ENCODE peak calls at places on chromosome 2, in seven cellular contexts. Q is NCI-H2081; W is iPS-NIHi11; L is activated CD8-positive, alpha-beta T cell treated with anti-CD3 and anti-CD28 coated beads for 36 hours; I is myocyte; B is ecto neural progenitor cell; R is head of caudate nucleus. N is an unnamed sample.
A peak's percentile ranks its signal among the peaks of the same experiment; 100 is the strongest.

GRCh38 chr2:134241911-134242310 is 12.0 kb upstream of the MGAT5 start:
- DNase-seq in W (no peak), B (no peak), R (no peak), Q (no peak), L (no peak), I (no peak), N (no peak)

GRCh38 chr2:144111443-144111842 is 408.5 kb downstream of the ZEB2 start:
- DNase-seq in L (no peak), R (no peak), I (peak; percentile 78), B (no peak), W (no peak), Q (no peak), N (no peak)

GRCh38 chr2:36477744-36478143 is 120.2 kb downstream of the FEZ2 start:
- DNase-seq in I (no peak), Q (no peak), R (no peak), L (no peak), W (no peak), B (no peak), N (no peak)

GRCh38 chr2:21019678-21020021 is 24.2 kb downstream of the APOB start:
- DNase-seq in R (no peak), I (no peak), Q (no peak), B (no peak), W (no peak), L (no peak), N (no peak)

GRCh38 chr2:26614205-26615128 is 26.7 kb downstream of the CIB4 start:
- DNase-seq in L (no peak), W (no peak), B (peak; percentile 48), Q (no peak), R (no peak), I (no peak), N (peak; percentile 79)

GRCh38 chr2:235021752-235022151 is 69.9 kb downstream of the SH3BP4 start:
- DNase-seq in I (no peak), R (no peak), W (no peak), B (no peak), L (no peak), Q (no peak), N (no peak)

GRCh38 chr2:20050104-20050711 is 1.2 kb downstream of the LAPTM4A start:
- DNase-seq in Q (peak; percentile 84), L (peak; percentile 65), I (peak; percentile 65), B (no peak), W (no peak), R (no peak), N (no peak)

GRCh38 chr2:207279520-207279919 is 113.8 kb upstream of the KLF7 start:
- DNase-seq in Q (no peak), I (no peak), W (no peak), B (no peak), L (peak; percentile 24), R (no peak), N (no peak)

GRCh38 chr2:200276472-200276871 is 30.0 kb upstream of the SPATS2L start:
- DNase-seq in W (no peak), B (no peak), I (no peak), Q (no peak), L (no peak), R (no peak), N (no peak)

GRCh38 chr2:238015705-238016104 is 45.1 kb upstream of the SCLY start:
- DNase-seq in I (no peak), Q (no peak), R (no peak), W (no peak), B (no peak), L (no peak), N (no peak)

GRCh38 chr2:71932780-71933466 is 214.7 kb downstream of the CYP26B1 start:
- DNase-seq in I (no peak), Q (no peak), L (no peak), R (no peak), W (no peak), B (peak; percentile 28), N (no peak)

GRCh38 chr2:134009440-134009839 is 244.4 kb upstream of the MGAT5 start:
- DNase-seq in Q (no peak), B (no peak), I (no peak), W (peak; percentile 33), R (no peak), L (no peak), N (no peak)

GRCh38 chr2:221283896-221284295 is 288.2 kb downstream of the EPHA4 start:
- DNase-seq in R (no peak), L (no peak), B (no peak), I (peak; percentile 20), Q (no peak), W (no peak), N (no peak)

GRCh38 chr2:241733391-241734207 is 831 bp upstream of the D2HGDH start:
- DNase-seq in B (no peak), L (no peak), W (no peak), Q (no peak), R (no peak), I (no peak), N (no peak)

GRCh38 chr2:37627715-37628114 is 43.7 kb downstream of the CDC42EP3 start:
- DNase-seq in B (no peak), W (no peak), R (no peak), L (no peak), Q (no peak), I (peak; percentile 90), N (no peak)

GRCh38 chr2:43057742-43058706 is 168.4 kb downstream of the ZFP36L2 start:
- DNase-seq in L (no peak), W (peak; percentile 59), I (no peak), B (no peak), Q (peak; percentile 23), R (no peak), N (no peak)

GRCh38 chr2:105510761-105511669 is 112.2 kb upstream of the FHL2 start:
- DNase-seq in L (no peak), W (no peak), R (no peak), Q (no peak), B (no peak), I (no peak), N (no peak)

GRCh38 chr2:37189452-37190153 is 1.1 kb upstream of the SULT6B1 start:
- DNase-seq in B (no peak), R (no peak), Q (peak; percentile 17), I (peak; percentile 46), L (peak; percentile 26), W (peak; percentile 68), N (no peak)

GRCh38 chr2:138059487-138059886 is 95.2 kb downstream of the HNMT start:
- DNase-seq in W (no peak), B (no peak), I (no peak), R (no peak), Q (no peak), L (no peak), N (no peak)

GRCh38 chr2:120550274-120550673 is 185.4 kb upstream of the GLI2 start:
- DNase-seq in W (no peak), I (no peak), R (no peak), L (no peak), B (no peak), Q (no peak), N (no peak)

GRCh38 chr2:197215988-197216979 is 94.3 kb downstream of the ANKRD44 start:
- DNase-seq in Q (peak; percentile 18), I (no peak), R (no peak), W (no peak), L (no peak), B (no peak), N (no peak)

GRCh38 chr2:46350030-46350699 is 53.0 kb downstream of the EPAS1 start:
- DNase-seq in I (no peak), R (no peak), L (no peak), W (no peak), Q (no peak), B (no peak), N (no peak)

GRCh38 chr2:191020742-191021381 is 6.9 kb upstream of the STAT1 start:
- DNase-seq in W (no peak), I (peak; percentile 46), Q (peak; percentile 45), B (no peak), R (no peak), L (peak; percentile 69), N (peak; percentile 10)

GRCh38 chr2:197315371-197315770 is 4.8 kb upstream of the ANKRD44 start:
- DNase-seq in I (no peak), Q (no peak), R (no peak), W (no peak), B (no peak), L (no peak), N (no peak)

GRCh38 chr2:205776139-205776538 is 93.8 kb downstream of the NRP2 start:
- DNase-seq in I (peak; percentile 60), R (peak; percentile 73), Q (no peak), B (peak; percentile 82), L (peak; percentile 68), W (peak; percentile 87), N (peak; percentile 59)

GRCh38 chr2:145563752-145564615 is 1044.1 kb upstream of the ZEB2 start:
- DNase-seq in Q (peak; percentile 77), B (no peak), L (no peak), R (no peak), W (no peak), I (peak; percentile 75), N (peak; percentile 15)

GRCh38 chr2:178452334-178452733 is 1.2 kb downstream of the PJVK start:
- DNase-seq in B (no peak), I (no peak), W (no peak), Q (no peak), R (no peak), L (no peak), N (no peak)

GRCh38 chr2:21415234-21415633 is 291.5 kb downstream of the TDRD15 start:
- DNase-seq in B (no peak), I (no peak), R (no peak), W (peak; percentile 37), Q (peak; percentile 16), L (no peak), N (no peak)

GRCh38 chr2:211033765-211034164 is 477.4 kb downstream of the CPS1 start:
- DNase-seq in B (no peak), L (no peak), Q (peak; percentile 74), R (no peak), W (peak; percentile 35), I (no peak), N (no peak)

GRCh38 chr2:10129490-10129889 is 7.0 kb downstream of the RRM2 start:
- DNase-seq in Q (peak; percentile 50), L (no peak), R (no peak), B (no peak), W (no peak), I (no peak), N (no peak)

GRCh38 chr2:173881466-173881865 is 83.7 kb downstream of the SP3 start:
- DNase-seq in R (no peak), W (no peak), L (no peak), B (no peak), Q (peak; percentile 84), I (peak; percentile 57), N (peak; percentile 81)

GRCh38 chr2:7539760-7540159 is 622.5 kb downstream of the RNF144A start:
- DNase-seq in L (no peak), W (no peak), Q (no peak), R (no peak), I (peak; percentile 2), B (no peak), N (no peak)

GRCh38 chr2:1538663-1539062 is 125.4 kb downstream of the TPO start:
- DNase-seq in B (no peak), W (peak; percentile 76), R (no peak), L (peak; percentile 17), Q (peak; percentile 68), I (no peak), N (peak; percentile 1)

GRCh38 chr2:24365051-24365450 is 4.7 kb upstream of the ITSN2 start:
- DNase-seq in L (no peak), W (peak; percentile 22), R (peak; percentile 55), I (peak; percentile 90), Q (peak; percentile 61), B (no peak), N (peak; percentile 89)

GRCh38 chr2:224887159-224887558 is 155.1 kb downstream of the DOCK10 start:
- DNase-seq in W (no peak), R (no peak), B (no peak), I (peak; percentile 49), Q (no peak), L (no peak), N (no peak)

GRCh38 chr2:10732924-10733583 is 11.6 kb downstream of the ATP6V1C2 start:
- DNase-seq in B (no peak), W (no peak), Q (peak; percentile 15), L (no peak), I (no peak), R (no peak), N (no peak)

GRCh38 chr2:139990646-139991335 is 1210.6 kb upstream of the NXPH2 start:
- DNase-seq in B (no peak), Q (no peak), L (no peak), W (no peak), R (no peak), I (no peak), N (no peak)